ENCODE peak calls at places on chromosomes 7 and 10, in eight cellular contexts. J, H, B, X, S, I, D and L are unnamed samples.

GRCh38 chr7:12929416-12930140 is 242.1 kb downstream of the ARL4A start:
- DNase-seq in S (no peak), I (no peak), H (no peak), B (no peak), D (no peak), X (no peak), J (peak), L (no peak)

GRCh38 chr10:104233817-104234216 is 1.7 kb upstream of the CFAP43 start:
- DNase-seq in B (no peak), I (no peak), H (no peak), X (no peak), S (no peak), J (no peak), D (no peak), L (no peak)

GRCh38 chr10:95758351-95759025 is 2.5 kb downstream of the ENTPD1 start:
- DNase-seq in H (no peak), B (no peak), X (no peak), I (no peak), D (no peak), J (no peak), S (peak), L (no peak)

GRCh38 chr10:96896884-96897589 is 64.9 kb downstream of the LCOR start:
- DNase-seq in B (no peak), H (peak), J (no peak), D (no peak), X (no peak), S (no peak), I (no peak), L (no peak)

GRCh38 chr7:17070117-17070750 is 188.5 kb upstream of the AGR3 start:
- DNase-seq in X (no peak), S (no peak), B (no peak), J (peak), D (no peak), I (no peak), H (no peak), L (no peak)

GRCh38 chr7:69962077-69962855 is 364.0 kb downstream of the AUTS2 start:
- DNase-seq in H (no peak), B (no peak), J (no peak), I (no peak), D (no peak), X (no peak), S (peak), L (no peak)

GRCh38 chr10:5234106-5234877 is 37.7 kb downstream of the AKR1C4 start:
- DNase-seq in D (no peak), X (no peak), I (peak), B (no peak), H (peak), S (no peak), J (peak), L (no peak)

GRCh38 chr7:77800158-77800557 is 1.6 kb downstream of the PHTF2 start:
- DNase-seq in X (no peak), S (no peak), H (peak), J (peak), B (no peak), D (peak), I (no peak), L (no peak)

GRCh38 chr7:7569113-7569527 is 2.4 kb downstream of the MIOS start:
- DNase-seq in J (no peak), H (no peak), D (no peak), S (no peak), X (no peak), B (no peak), I (peak), L (no peak)

GRCh38 chr7:40580776-40581175 is 446.0 kb downstream of the SUGCT start:
- DNase-seq in H (no peak), S (no peak), J (no peak), I (no peak), D (no peak), B (no peak), X (no peak), L (no peak)

GRCh38 chr7:94580601-94581000 is 71.0 kb downstream of the CASD1 start:
- DNase-seq in X (no peak), H (peak), B (no peak), D (no peak), S (peak), J (peak), I (no peak), L (no peak)